ENCODE peak calls at places on chromosomes 1 and 21, in nine cellular contexts. E, J, T, F, W, D, I, L and S are unnamed samples.

GRCh38 chr1:181318022-181318857 is 165.1 kb upstream of the CACNA1E start:
- DNase-seq in F (no peak), D (no peak), T (no peak), L (no peak), J (no peak), E (no peak), I (peak; percentile 54), W (no peak), S (no peak)

GRCh38 chr1:221169447-221169889 is 290.2 kb downstream of the HLX start:
- DNase-seq in J (no peak), T (no peak), L (no peak), I (peak; percentile 9), E (no peak), F (no peak), W (no peak), D (no peak), S (no peak)

GRCh38 chr1:2132222-2133038 is 62.1 kb downstream of the FAAP20 start:
- DNase-seq in L (peak; percentile 47), W (peak; percentile 61), T (peak; percentile 20), I (peak; percentile 64), E (peak; percentile 55), F (peak; percentile 80), J (peak; percentile 51), D (no peak), S (peak; percentile 35)

GRCh38 chr1:89022167-89022959 is at the start of gene GBP3:
- DNase-seq in D (peak; percentile 86), E (no peak), L (no peak), I (no peak), T (peak; percentile 47), F (no peak), W (peak; percentile 84), J (no peak), S (no peak)

GRCh38 chr1:23149110-23149509 is 19.5 kb downstream of the LUZP1 start:
- DNase-seq in I (no peak), W (peak; percentile 11), F (no peak), T (no peak), E (no peak), L (no peak), D (peak; percentile 89), J (no peak), S (no peak)

GRCh38 chr1:30452925-30453324 is 270.5 kb downstream of the MATN1 start:
- DNase-seq in D (no peak), W (no peak), T (no peak), F (peak; percentile 8), I (no peak), J (no peak), L (no peak), E (no peak), S (no peak)

GRCh38 chr1:197917553-197917812 is 311 bp downstream of the LHX9 start:
- DNase-seq in E (no peak), T (no peak), J (no peak), L (no peak), F (no peak), I (no peak), W (no peak), D (no peak), S (no peak)

GRCh38 chr21:26365849-26366248 is 195.3 kb upstream of the APP start:
- DNase-seq in I (no peak), L (no peak), F (no peak), E (no peak), T (no peak), W (no peak), D (no peak), J (no peak), S (no peak)

GRCh38 chr21:28579986-28580550 is 412.6 kb downstream of the LTN1 start:
- DNase-seq in L (no peak), I (peak; percentile 33), J (no peak), D (no peak), T (no peak), F (no peak), E (no peak), W (no peak), S (no peak)

GRCh38 chr1:6273380-6273891 is 12.5 kb upstream of the GPR153 start:
- DNase-seq in F (no peak), W (peak; percentile 66), I (no peak), T (no peak), L (no peak), E (peak; percentile 67), D (peak; percentile 65), J (no peak), S (no peak)

GRCh38 chr1:200779326-200779725 is 40.6 kb downstream of the CAMSAP2 start:
- DNase-seq in D (no peak), J (no peak), E (no peak), W (no peak), I (no peak), L (no peak), F (no peak), T (no peak), S (no peak)

GRCh38 chr1:200108659-200109058 is 81.1 kb downstream of the NR5A2 start:
- DNase-seq in T (no peak), E (no peak), L (no peak), I (no peak), W (no peak), D (peak; percentile 93), F (no peak), J (no peak), S (no peak)

GRCh38 chr1:155873860-155874259 is 14.5 kb downstream of the SYT11 start:
- DNase-seq in L (no peak), W (peak; percentile 44), F (no peak), J (no peak), E (no peak), I (no peak), D (peak; percentile 25), T (no peak), S (no peak)

GRCh38 chr21:27372381-27372780 is 405.5 kb upstream of the ADAMTS5 start:
- DNase-seq in D (no peak), W (no peak), L (no peak), F (no peak), I (no peak), E (no peak), T (no peak), J (no peak), S (no peak)

GRCh38 chr1:108049083-108049819 is 84.3 kb upstream of the VAV3 start:
- DNase-seq in D (no peak), W (no peak), F (no peak), I (peak; percentile 27), J (peak; percentile 38), T (no peak), L (peak; percentile 31), E (no peak), S (no peak)

GRCh38 chr21:31929548-31929947 is 56.7 kb downstream of the HUNK start:
- DNase-seq in T (no peak), D (peak; percentile 42), W (no peak), E (no peak), L (no peak), F (no peak), J (no peak), I (peak; percentile 86), S (no peak)

GRCh38 chr21:16305686-16306085 is 575.9 kb downstream of the USP25 start:
- DNase-seq in T (no peak), J (no peak), F (no peak), E (no peak), W (no peak), L (no peak), D (no peak), I (no peak), S (no peak)
- H3K4me3 ChIP-seq in T (no peak overlapping the region), J (peak overlapping the region; percentile 8), F (no peak overlapping the region), E (peak overlapping the region; percentile 41), W (no peak overlapping the region), L (peak overlapping the region; percentile 43), D (no peak overlapping the region), I (no peak overlapping the region), S (no peak overlapping the region)

GRCh38 chr1:77541162-77541545 is 141.3 kb downstream of the ZZZ3 start:
- DNase-seq in I (no peak), T (no peak), D (no peak), W (no peak), J (no peak), F (no peak), L (no peak), E (no peak), S (no peak)

GRCh38 chr1:77540501-77541161 is 141.8 kb downstream of the ZZZ3 start:
- DNase-seq in W (peak; percentile 66), E (no peak), J (no peak), I (no peak), D (no peak), T (no peak), F (no peak), L (no peak), S (no peak)

GRCh38 chr1:77544845-77545244 is 137.6 kb downstream of the ZZZ3 start:
- DNase-seq in J (no peak), F (no peak), T (no peak), L (no peak), W (no peak), D (no peak), I (no peak), E (no peak), S (no peak)

GRCh38 chr1:77543822-77544448 is 138.5 kb downstream of the ZZZ3 start:
- DNase-seq in I (no peak), E (no peak), W (no peak), L (no peak), F (no peak), J (no peak), D (no peak), T (no peak), S (no peak)

DNA sequence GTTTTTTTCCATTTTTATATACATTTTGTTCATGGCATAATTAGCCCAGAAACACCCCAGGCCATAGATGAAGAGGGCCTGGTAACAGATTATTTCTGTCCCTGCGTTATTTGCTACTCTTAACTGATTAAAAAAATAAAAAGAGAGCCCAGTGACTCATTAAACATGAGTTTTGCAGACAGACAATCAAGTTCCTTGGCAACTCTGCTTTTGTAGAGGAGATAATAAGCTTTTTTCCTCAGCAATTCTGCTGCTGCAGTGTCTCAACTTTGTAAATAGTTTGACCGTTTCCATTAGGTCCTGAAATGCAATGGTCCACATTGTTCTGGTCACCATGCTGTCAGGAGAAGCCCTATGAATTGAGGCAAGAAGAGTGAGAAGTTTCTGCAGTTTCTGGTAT is 139.7 kb downstream of the ZZZ3 start:
- DNase-seq in L (no peak), F (no peak), W (peak; percentile 36), E (no peak), D (no peak), I (no peak), T (no peak), J (no peak), S (no peak)
- H3K4me1 ChIP-seq in L (peaks cover 10% of the 10 kb centered on the region), F (no peaks in the 10 kb centered on the region), W (peaks cover 20% of the 10 kb centered on the region), E (no peaks in the 10 kb centered on the region), D (no peaks in the 10 kb centered on the region), I (peaks cover 36% of the 10 kb centered on the region), T (no peaks in the 10 kb centered on the region), J (no peaks in the 10 kb centered on the region), S (no peaks in the 10 kb centered on the region)

GRCh38 chr1:40454873-40455272 is 4.6 kb downstream of the ZFP69B start:
- DNase-seq in F (no peak), I (no peak), W (no peak), L (no peak), T (no peak), D (no peak), J (no peak), E (no peak), S (no peak)
- H3K9me3 ChIP-seq in F (peaks cover 8% of the 10 kb centered on the region), I (peaks cover 3% of the 10 kb centered on the region), W (peaks cover 3% of the 10 kb centered on the region), L (peaks cover 84% of the 10 kb centered on the region), T (peaks cover 53% of the 10 kb centered on the region), D (no peaks in the 10 kb centered on the region), J (peaks cover 67% of the 10 kb centered on the region), E (no peaks in the 10 kb centered on the region), S (no peaks in the 10 kb centered on the region)

DNA sequence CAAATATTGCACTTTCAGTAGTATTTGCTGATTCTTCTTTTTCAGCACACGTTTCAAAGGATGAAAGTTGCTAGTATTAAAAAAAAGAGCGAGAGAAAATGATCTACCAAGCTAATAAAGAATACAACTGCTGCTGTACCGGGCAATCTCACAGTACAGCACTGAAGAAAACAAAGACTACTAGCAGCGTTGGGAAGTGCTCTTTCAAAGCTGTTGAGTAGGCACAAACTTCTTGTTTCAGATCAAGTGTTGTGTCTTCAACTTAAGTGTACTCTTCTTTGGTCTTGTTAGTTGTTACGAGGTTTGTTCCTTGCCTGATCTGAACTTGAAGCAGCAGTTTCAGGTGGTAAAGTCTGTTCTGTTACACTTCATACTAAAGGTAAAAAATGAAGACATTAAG is 7.9 kb downstream of the CSDE1 start:
- DNase-seq in T (no peak), I (no peak), F (no peak), W (no peak), J (no peak), L (no peak), E (no peak), D (no peak), S (no peak)
- H3K4me3 ChIP-seq in T (peak overlapping the region; percentile 61), I (no peak overlapping the region), F (no peak overlapping the region), W (no peak overlapping the region), J (no peak overlapping the region), L (no peak overlapping the region), E (no peak overlapping the region), D (no peak overlapping the region), S (no peak overlapping the region)